ENCODE peak calls at places on chromosomes 13 and 19, in ten cellular contexts. N, X, G, I, Y, C, B, K, T and A are unnamed samples.

GRCh38 chr19:51808333-51808986 is 13.5 kb downstream of the FPR3 start:
- DNase-seq in G (peak), I (no peak), X (no peak), C (peak), N (no peak), B (no peak), Y (no peak), K (no peak), T (peak), A (no peak)

GRCh38 chr19:14147797-14148605 is 11.6 kb upstream of the ASF1B start:
- DNase-seq in K (peak), G (peak), I (no peak), Y (no peak), X (peak), N (no peak), B (no peak), C (no peak), T (peak), A (peak)

GRCh38 chr19:18091217-18091608 is 4.5 kb upstream of the IL12RB1 start:
- DNase-seq in B (peak), K (no peak), X (no peak), G (no peak), I (no peak), T (no peak), N (no peak), Y (no peak), C (no peak), A (peak)

GRCh38 chr13:39370554-39370953 is 232.4 kb downstream of the LHFPL6 start:
- DNase-seq in B (no peak), I (no peak), T (peak), X (no peak), N (no peak), G (peak), Y (no peak), C (no peak), K (no peak), A (no peak)

GRCh38 chr13:48938308-48938943 is 37.3 kb upstream of the FNDC3A start:
- DNase-seq in X (no peak), K (no peak), G (no peak), T (no peak), B (no peak), N (no peak), I (no peak), Y (no peak), C (no peak), A (no peak)

GRCh38 chr19:2034729-2035589 is 16.1 kb downstream of the MKNK2 start:
- DNase-seq in N (no peak), X (no peak), Y (no peak), K (no peak), C (no peak), I (no peak), B (no peak), T (peak), G (peak), A (no peak)

GRCh38 chr13:112614835-112615234 is 26.9 kb upstream of the TUBGCP3 start:
- DNase-seq in B (no peak), G (no peak), Y (no peak), K (no peak), T (no peak), N (no peak), C (no peak), I (no peak), X (no peak), A (no peak)

GRCh38 chr19:10583021-10583776 is 3.9 kb downstream of the AP1M2 start:
- DNase-seq in C (no peak), I (no peak), B (no peak), X (no peak), K (no peak), Y (no peak), N (no peak), T (no peak), G (peak), A (no peak)

GRCh38 chr13:46908511-46908910 is 11.7 kb upstream of the HTR2A start:
- DNase-seq in X (no peak), B (no peak), T (peak), I (no peak), K (no peak), G (peak), C (peak), N (no peak), Y (no peak), A (no peak)

GRCh38 chr19:7292352-7292949 is 1.8 kb downstream of the INSR start:
- DNase-seq in K (no peak), G (no peak), B (no peak), C (no peak), X (no peak), N (no peak), I (no peak), Y (no peak), T (no peak), A (no peak)

GRCh38 chr19:47190167-47190727 is 40.8 kb downstream of the BBC3 start:
- DNase-seq in B (peak), C (no peak), I (no peak), K (peak), T (peak), Y (no peak), G (peak), X (peak), N (no peak), A (no peak)

GRCh38 chr19:33521480-33522370 is at the start of gene PEPD:
- DNase-seq in T (peak), I (peak), N (peak), Y (peak), X (peak), K (peak), G (peak), C (peak), B (peak), A (peak)

GRCh38 chr19:54462072-54462712 is 1.4 kb downstream of the LENG9 start:
- DNase-seq in Y (no peak), B (no peak), I (no peak), G (peak), K (peak), N (no peak), X (no peak), C (no peak), T (no peak), A (no peak)

GRCh38 chr19:3154957-3155736 is 19.3 kb downstream of the GNA15 start:
- DNase-seq in G (peak), Y (no peak), I (no peak), B (peak), C (peak), N (no peak), X (peak), K (no peak), T (peak), A (peak)

GRCh38 chr19:16886305-16886880 is 2.4 kb upstream of the F2RL3 start:
- DNase-seq in Y (no peak), X (no peak), B (no peak), C (no peak), G (peak), K (no peak), I (no peak), T (peak), N (no peak), A (peak)